ENCODE peak calls at places on chromosomes 16 and 17, in four cellular contexts. B is K562, M is H1, Y is HepG2. H is an unnamed sample.
A peak's percentile ranks its signal among the peaks of the same experiment; 100 is the strongest.

GRCh38 chr16:4327782-4328579 is 12.1 kb downstream of the GLIS2 start:
- DNase-seq in Y (peak; percentile 86), M (peak; percentile 84), B (peak; percentile 49), H (no peak)

GRCh38 chr17:36920032-36921000 is 17.0 kb upstream of the LHX1 start:
- DNase-seq in M (peak; percentile 63), Y (no peak), B (peak; percentile 50), H (peak; percentile 43)

GRCh38 chr16:75742424-75743047 is 16.2 kb upstream of the CPHXL start:
- DNase-seq in Y (no peak), B (no peak), M (no peak), H (peak; percentile 12)

GRCh38 chr17:35537569-35538209 is at the start of gene SLFN12L:
- DNase-seq in B (no peak), Y (no peak), M (no peak), H (no peak)

GRCh38 chr17:751269-752001 is 629 bp downstream of the GEMIN4 start:
- DNase-seq in Y (no peak), B (no peak), M (peak; percentile 54), H (no peak)

GRCh38 chr17:79609175-79609589 is 1.7 kb downstream of the RBFOX3 start:
- DNase-seq in B (no peak), Y (no peak), M (no peak), H (no peak)

GRCh38 chr16:56519459-56520250 is at the start of gene BBS2:
- DNase-seq in B (peak; percentile 87), Y (peak; percentile 87), M (peak; percentile 94), H (peak; percentile 51)

GRCh38 chr16:10961231-10961630 is 16.9 kb downstream of the CLEC16A start:
- DNase-seq in B (no peak), M (no peak), Y (no peak), H (no peak)

GRCh38 chr16:4968879-4969278 is 10.7 kb downstream of the SEC14L5 start:
- DNase-seq in B (no peak), M (no peak), Y (no peak), H (no peak)

GRCh38 chr16:81080233-81080632 is 3.2 kb upstream of the C16orf46 start:
- DNase-seq in M (no peak), B (no peak), Y (no peak), H (no peak)

GRCh38 chr16:73280366-73280765 is 232.4 kb upstream of the ZFHX3 start:
- DNase-seq in Y (no peak), B (no peak), M (no peak), H (no peak)

GRCh38 chr16:11389631-11390565 is 44.6 kb downstream of the RMI2 start:
- DNase-seq in Y (no peak), M (no peak), B (no peak), H (no peak)

GRCh38 chr17:17029938-17030337 is 12.3 kb upstream of the MPRIP start:
- DNase-seq in M (no peak), Y (no peak), B (no peak), H (no peak)

GRCh38 chr17:17027442-17028058 is 14.7 kb upstream of the MPRIP start:
- DNase-seq in M (no peak), B (no peak), Y (no peak), H (no peak)

GRCh38 chr17:17028878-17029535 is 13.2 kb upstream of the MPRIP start:
- DNase-seq in B (no peak), Y (peak; percentile 63), M (peak; percentile 54), H (no peak)

GRCh38 chr17:17026163-17026562 is 16.1 kb upstream of the MPRIP start:
- DNase-seq in B (no peak), Y (no peak), M (no peak), H (no peak)

DNA sequence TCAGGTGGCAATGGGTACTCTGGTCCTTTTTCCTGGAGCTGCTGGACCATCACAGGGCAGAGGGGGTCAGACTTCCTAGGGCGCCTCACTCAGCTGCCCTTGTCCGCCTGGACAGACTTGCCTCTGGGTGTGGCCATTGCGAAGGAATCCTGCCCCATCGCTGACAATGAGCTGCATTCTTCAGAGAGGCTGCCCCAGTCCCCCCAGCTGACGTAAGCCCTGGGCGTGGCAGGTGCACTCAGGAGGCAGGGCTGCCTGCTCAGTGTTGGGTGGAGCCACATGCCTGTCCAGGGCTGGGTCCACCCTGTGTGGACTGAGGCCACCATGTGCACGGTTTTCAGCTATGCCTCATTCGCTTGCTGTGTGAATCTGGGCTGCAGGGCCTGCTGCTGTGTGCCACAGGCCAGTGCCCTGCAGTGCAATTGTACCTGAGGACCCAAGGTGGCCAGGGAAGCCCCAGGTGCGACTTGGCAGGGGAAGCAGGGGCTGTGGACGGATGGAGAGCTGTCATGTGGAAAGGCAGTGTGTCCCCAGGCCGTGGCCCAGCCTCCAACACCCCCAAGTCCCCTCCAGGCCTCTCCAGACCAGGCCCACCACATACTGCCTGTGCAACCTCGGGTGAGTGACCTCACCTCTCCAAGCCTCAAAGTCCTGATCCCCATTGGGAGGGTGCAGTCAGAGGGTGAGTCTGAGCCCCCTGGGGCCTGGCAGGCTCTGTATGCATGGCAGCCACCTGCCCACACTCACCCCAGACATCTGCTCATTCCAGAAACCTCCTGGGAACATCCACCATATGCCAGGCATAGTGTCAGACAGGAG is 14.0 kb upstream of the MPRIP start:
- DNase-seq in B (peak; percentile 87), M (peak; percentile 66), Y (peak; percentile 94), H (peak; percentile 94)
- TF ChIP-seq FOSL1 in B (no peak), M (no peak), Y (no peak), H (no peak)

GRCh38 chr17:45894022-45894784 is at the start of gene MAPT:
- DNase-seq in B (peak; percentile 96), M (peak; percentile 96), Y (peak; percentile 83), H (peak; percentile 93)

GRCh38 chr17:45900136-45900535 is 5.8 kb downstream of the MAPT start:
- DNase-seq in B (no peak), Y (no peak), M (no peak), H (no peak)

GRCh38 chr17:45895969-45896793 is 1.8 kb downstream of the MAPT start:
- DNase-seq in Y (no peak), B (no peak), M (peak; percentile 60), H (no peak)

GRCh38 chr17:45895304-45895968 is 1.1 kb downstream of the MAPT start:
- DNase-seq in M (peak; percentile 69), Y (no peak), B (no peak), H (no peak)

DNA sequence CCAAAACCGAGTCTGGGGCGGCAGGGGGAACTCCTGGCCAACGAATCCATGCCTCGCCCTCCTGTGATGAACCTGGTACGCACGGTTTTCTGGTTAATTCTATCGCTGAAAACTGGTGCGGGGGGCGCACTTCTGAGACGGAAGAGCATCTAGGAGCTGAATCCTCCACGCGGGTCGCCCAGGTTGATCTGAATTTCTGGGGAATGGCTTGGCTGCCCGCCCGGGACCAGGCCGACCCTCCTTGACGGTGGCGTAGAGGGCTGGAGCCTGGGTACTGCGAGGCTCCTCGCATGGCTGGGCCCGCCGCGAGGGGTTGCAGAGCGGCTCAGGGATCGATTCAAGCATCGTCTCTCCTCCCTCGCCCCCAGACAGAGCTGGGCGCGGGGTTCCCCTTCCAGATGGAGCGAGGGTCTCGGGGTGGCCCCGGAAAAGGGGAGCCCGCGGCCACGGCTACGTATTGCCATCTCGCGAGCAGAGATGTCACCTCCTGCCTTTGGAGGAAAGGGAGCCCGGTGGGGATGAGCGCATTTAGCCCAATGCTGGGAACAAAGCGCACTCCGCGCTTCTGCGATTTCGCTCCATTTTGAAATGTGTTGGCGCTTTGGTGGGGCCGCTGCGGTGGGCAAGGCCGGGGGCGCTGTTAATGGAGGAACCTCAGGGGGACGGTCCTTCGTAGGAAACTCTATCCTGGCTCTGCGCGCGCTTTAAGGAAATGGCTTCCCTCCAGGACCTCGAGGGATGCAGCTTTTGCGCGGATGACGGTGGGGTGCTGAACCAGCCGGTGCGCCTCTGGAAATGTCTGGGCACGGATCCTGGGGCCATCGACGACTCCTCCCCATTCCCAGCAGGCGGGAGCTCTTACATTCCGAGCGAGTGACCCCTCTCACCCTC is 2.7 kb downstream of the MAPT start:
- DNase-seq in B (no peak), M (peak; percentile 73), Y (no peak), H (no peak)
- TF ChIP-seq SRF in B (no peak), M (no peak), Y (no peak), H (no peak)

GRCh38 chr16:28977703-28978641 is 3.4 kb downstream of the SPNS1 start:
- DNase-seq in B (peak; percentile 54), Y (peak; percentile 35), M (peak; percentile 64), H (no peak)
- TF ChIP-seq CTCF in B (peak; percentile 47), Y (peak; percentile 80), M (peak; percentile 87), H (peak; percentile 79)

DNA sequence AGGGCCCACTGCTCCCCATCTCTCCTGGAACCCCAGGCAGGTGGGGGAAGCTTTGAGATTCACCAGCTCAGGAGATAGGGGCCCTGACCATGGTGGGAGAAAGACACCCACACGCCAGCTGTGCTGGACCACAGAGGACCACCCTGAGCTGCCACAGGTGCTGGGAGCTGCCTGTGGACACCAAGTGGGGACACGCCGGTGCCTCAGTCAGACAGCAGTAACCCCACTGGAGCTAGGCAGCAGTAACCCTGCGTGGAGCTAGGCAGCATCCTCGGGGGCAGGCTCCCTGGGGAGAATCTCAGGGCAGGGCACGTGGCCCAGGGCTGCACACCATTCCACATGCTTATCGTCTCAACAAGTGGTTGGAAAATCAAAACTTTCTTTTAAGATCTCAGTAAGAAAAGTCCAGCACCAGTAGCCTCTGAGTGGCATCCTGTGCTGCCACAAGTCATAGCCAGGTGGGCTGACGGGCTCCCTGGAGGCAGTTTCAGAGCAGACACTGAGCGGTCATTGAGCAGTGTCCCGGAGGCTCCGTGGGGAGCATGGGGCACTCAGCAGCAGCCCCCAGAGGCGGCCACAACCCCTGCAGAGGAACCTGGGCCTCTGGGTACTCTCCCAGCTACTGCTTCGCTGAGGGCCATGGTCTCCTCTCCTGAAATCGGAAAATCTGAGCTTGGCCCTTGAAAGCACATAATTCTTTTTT is 8.0 kb upstream of the HEXD start:
- DNase-seq in Y (no peak), M (no peak), B (no peak), H (no peak)
- TF ChIP-seq FOSL1 in Y (no peak), M (no peak), B (no peak), H (no peak)

GRCh38 chr16:22027633-22028032 is 19.7 kb downstream of the MOSMO start:
- DNase-seq in Y (no peak), B (no peak), M (no peak), H (no peak)
- TF ChIP-seq SRF in Y (no peak), B (no peak), M (no peak), H (no peak)

GRCh38 chr17:63948521-63948920 is 16.4 kb upstream of the CD79B start:
- DNase-seq in B (no peak), M (no peak), Y (no peak), H (no peak)

GRCh38 chr17:63947711-63948330 is 15.7 kb upstream of the CD79B start:
- DNase-seq in Y (no peak), M (no peak), B (no peak), H (no peak)

GRCh38 chr17:63954402-63955063 is 18.2 kb downstream of the SCN4A start:
- DNase-seq in Y (no peak), B (no peak), M (no peak), H (no peak)

GRCh38 chr17:63949576-63950250 is 17.6 kb upstream of the CD79B start:
- DNase-seq in Y (no peak), M (no peak), B (no peak), H (no peak)

GRCh38 chr17:63950940-63951907 is 19.1 kb upstream of the CD79B start:
- DNase-seq in M (peak; percentile 88), Y (peak; percentile 62), B (peak; percentile 45), H (peak; percentile 58)
- TF ChIP-seq CTCF in M (peak; percentile 80), Y (peak; percentile 83), B (peak; percentile 42), H (peak; percentile 98)